ENCODE peak calls at places on chromosomes 3 and 15, in four cellular contexts. Y, P, B and H are unnamed samples.

GRCh38 chr3:14913071-14913925 is 34.1 kb upstream of the NR2C2 start:
- DNase-seq in Y (no peak), P (no peak), B (no peak), H (no peak)

GRCh38 chr15:70490148-70490837 is 273.1 kb downstream of the UACA start:
- DNase-seq in Y (no peak), P (no peak), B (no peak), H (no peak)

GRCh38 chr15:88878720-88879184 is 16.6 kb downstream of the HAPLN3 start:
- DNase-seq in Y (peak; percentile 37), P (peak; percentile 93), B (peak; percentile 89), H (peak; percentile 86)

GRCh38 chr3:58190882-58191281 is 19.9 kb downstream of the DNASE1L3 start:
- DNase-seq in Y (peak; percentile 60), P (no peak), B (no peak), H (no peak)

GRCh38 chr3:169668081-169668956 is 4.8 kb upstream of the MECOM start:
- DNase-seq in Y (no peak), P (peak; percentile 68), B (peak; percentile 73), H (peak; percentile 61)

GRCh38 chr3:121979246-121979645 is 42.8 kb downstream of the ILDR1 start:
- DNase-seq in Y (no peak), P (no peak), B (no peak), H (no peak)

GRCh38 chr3:194844046-194844445 is 158.4 kb downstream of the FAM43A start:
- DNase-seq in Y (no peak), P (no peak), B (no peak), H (no peak)

GRCh38 chr3:183818706-183819624 is 6.4 kb downstream of the MAP6D1 start:
- DNase-seq in Y (no peak), P (no peak), B (no peak), H (no peak)

GRCh38 chr3:194137314-194138097 is 1.6 kb downstream of the HES1 start:
- DNase-seq in Y (peak; percentile 29), P (peak; percentile 66), B (peak; percentile 70), H (peak; percentile 60)

GRCh38 chr15:67033012-67033411 is 32.4 kb upstream of the SMAD3 start:
- DNase-seq in Y (no peak), P (peak; percentile 62), B (no peak), H (no peak)

GRCh38 chr15:72835289-72835890 is 51.8 kb upstream of the ADPGK start:
- DNase-seq in Y (peak; percentile 4), P (peak; percentile 77), B (peak; percentile 59), H (peak; percentile 50)

GRCh38 chr3:48268936-48269551 is 28.1 kb downstream of the ZNF589 start:
- DNase-seq in Y (no peak), P (no peak), B (no peak), H (no peak)

GRCh38 chr3:142027713-142028112 is 121.6 kb downstream of the TFDP2 start:
- DNase-seq in Y (no peak), P (peak; percentile 49), B (no peak), H (no peak)

GRCh38 chr3:105014631-105015030 is 352.1 kb upstream of the ALCAM start:
- DNase-seq in Y (no peak), P (no peak), B (no peak), H (no peak)

GRCh38 chr3:180657094-180657493 is 22.2 kb downstream of the CCDC39 start:
- DNase-seq in Y (no peak), P (no peak), B (no peak), H (no peak)

GRCh38 chr15:74387988-74388955 is 20.8 kb upstream of the CYP11A1 start:
- DNase-seq in Y (peak; percentile 43), P (peak; percentile 55), B (no peak), H (no peak)

GRCh38 chr3:120642368-120642948 is 39.6 kb downstream of the HGD start:
- DNase-seq in Y (no peak), P (no peak), B (no peak), H (no peak)

GRCh38 chr3:158100681-158101080 is 5.5 kb downstream of the SHOX2 start:
- DNase-seq in Y (no peak), P (no peak), B (no peak), H (no peak)

GRCh38 chr3:115913069-115913686 is 289.9 kb downstream of the GAP43 start:
- DNase-seq in Y (peak; percentile 13), P (peak; percentile 42), B (no peak), H (no peak)

GRCh38 chr15:27826411-27826810 is 272.7 kb downstream of the OCA2 start:
- DNase-seq in Y (no peak), P (no peak), B (no peak), H (no peak)

GRCh38 chr15:75725719-75726607 is 13.3 kb upstream of the CSPG4 start:
- DNase-seq in Y (no peak), P (no peak), B (no peak), H (no peak)

GRCh38 chr3:123344175-123344908 is 104.5 kb downstream of the ADCY5 start:
- DNase-seq in Y (no peak), P (peak; percentile 45), B (no peak), H (no peak)

GRCh38 chr3:197599089-197599765 is 43.5 kb upstream of the BDH1 start:
- DNase-seq in Y (peak; percentile 70), P (peak; percentile 86), B (peak; percentile 88), H (peak; percentile 85)

GRCh38 chr3:129829640-129830039 is 63.9 kb downstream of the TMCC1 start:
- DNase-seq in Y (peak; percentile 83), P (peak; percentile 76), B (no peak), H (peak; percentile 23)

DNA sequence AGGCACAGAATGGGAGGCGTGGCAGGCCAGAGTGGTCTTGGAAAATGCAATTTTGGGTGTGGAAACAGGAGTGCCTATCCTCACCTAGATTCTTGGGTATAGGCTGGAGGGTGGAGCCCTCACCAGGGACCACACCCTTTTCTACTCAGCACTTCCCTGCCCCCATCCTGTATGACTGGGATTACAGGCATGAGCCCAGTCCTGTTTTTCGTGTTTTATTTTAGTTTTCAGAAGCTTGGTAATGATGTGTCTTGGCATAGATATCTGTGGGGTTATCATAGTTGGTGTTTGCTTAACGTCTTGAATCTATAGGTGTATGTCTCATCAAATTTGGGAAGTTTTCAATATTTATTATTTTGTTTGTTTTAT is 248.7 kb upstream of the CBLB start:
- DNase-seq in Y (no peak), P (no peak), B (no peak), H (no peak)
- TF ChIP-seq CREB1 in Y (no peak), P (no peak), B (no peak), H (no peak)

DNA sequence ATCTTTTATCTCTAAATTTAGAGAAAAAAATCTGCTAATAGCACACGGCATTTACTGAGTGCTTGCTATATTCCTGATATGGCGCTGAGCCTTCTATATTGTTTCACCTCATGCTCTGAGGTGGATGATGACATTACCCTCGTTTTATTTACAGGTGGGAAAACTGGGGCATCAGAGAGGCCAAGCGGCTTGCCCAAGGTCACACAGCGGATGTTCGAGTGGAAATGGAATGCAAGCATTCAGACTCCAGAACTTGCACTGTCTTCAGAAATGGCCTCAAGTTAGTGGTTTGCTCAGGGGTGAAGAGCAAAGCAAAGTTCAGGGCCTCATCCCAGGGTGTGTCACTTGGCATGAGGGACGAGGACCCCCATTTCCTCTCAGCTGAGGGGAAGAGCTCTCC is 17.3 kb downstream of the EHD4 start:
- DNase-seq in Y (no peak), P (no peak), B (no peak), H (no peak)
- TF ChIP-seq CREB1 in Y (no peak), P (no peak), B (no peak), H (no peak)

GRCh38 chr15:45023659-45024320 is 795 bp downstream of the SORD start:
- DNase-seq in Y (no peak), P (peak; percentile 35), B (no peak), H (no peak)
- TF ChIP-seq CREB1 in Y (no peak), P (no peak), B (no peak), H (peak; percentile 51)

GRCh38 chr3:126126292-126126691 is 42.4 kb upstream of the SLC41A3 start:
- DNase-seq in Y (no peak), P (no peak), B (peak; percentile 33), H (peak; percentile 7)
- TF ChIP-seq CREB1 in Y (no peak), P (no peak), B (no peak), H (no peak)

GRCh38 chr15:92571824-92572223 is 83.8 kb downstream of the FAM174B start:
- DNase-seq in Y (no peak), P (no peak), B (peak; percentile 20), H (no peak)
- TF ChIP-seq CREB1 in Y (no peak), P (no peak), B (no peak), H (no peak)

GRCh38 chr3:60246361-60246760 is 1004.9 kb downstream of the FHIT start:
- DNase-seq in Y (no peak), P (no peak), B (no peak), H (no peak)

GRCh38 chr3:60243456-60243855 is 1007.8 kb downstream of the FHIT start:
- DNase-seq in Y (no peak), P (no peak), B (no peak), H (no peak)

GRCh38 chr3:60240558-60240957 is 1010.7 kb downstream of the FHIT start:
- DNase-seq in Y (no peak), P (peak; percentile 62), B (no peak), H (no peak)
- TF ChIP-seq CREB1 in Y (no peak), P (no peak), B (no peak), H (no peak)

DNA sequence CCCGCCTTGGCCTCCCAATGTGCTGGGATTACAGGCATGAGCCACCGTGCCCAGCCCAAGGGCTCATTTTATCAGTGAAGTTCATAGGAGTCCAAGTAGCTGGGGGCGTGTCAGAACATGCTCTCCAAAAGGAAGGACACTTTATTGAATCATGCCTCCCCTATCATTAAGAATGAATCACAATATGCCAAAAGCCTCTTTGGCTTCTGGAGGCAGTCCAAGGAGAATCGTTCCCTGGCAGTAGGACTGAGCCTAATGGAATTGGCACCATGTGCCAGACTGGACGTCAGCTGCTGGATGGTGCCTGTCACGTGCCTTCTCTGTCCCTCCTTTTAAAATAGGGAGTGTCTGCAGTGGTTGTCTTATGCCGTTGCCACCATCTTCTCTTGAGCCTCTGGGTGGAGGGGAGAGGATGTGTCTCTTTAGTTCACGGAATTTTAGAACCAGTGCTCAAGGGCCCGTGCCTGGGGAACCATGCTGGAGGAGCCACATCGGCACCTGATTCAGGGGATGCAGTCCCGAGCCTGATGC is 234.7 kb upstream of the LYSMD4 start:
- DNase-seq in Y (no peak), P (no peak), B (no peak), H (no peak)
- TF ChIP-seq CREB1 in Y (no peak), P (no peak), B (no peak), H (no peak)